ENCODE peak calls at places on chromosomes 5 and 9, in seven cellular contexts. P, F, I, R, V, X and J are unnamed samples.

GRCh38 chr9:35906923-35907699 is 1.1 kb downstream of the HRCT1 start:
- DNase-seq in V (peak), X (no peak), F (peak), R (no peak), I (no peak), P (peak), J (peak)

GRCh38 chr5:175444060-175444904 is at the start of gene DRD1:
- DNase-seq in P (peak), F (peak), V (no peak), I (no peak), R (peak), X (peak), J (peak)

GRCh38 chr5:139315056-139315455 is 21.5 kb downstream of the MATR3 start:
- DNase-seq in V (no peak), I (no peak), P (no peak), F (no peak), X (no peak), R (no peak), J (no peak)

GRCh38 chr9:98627291-98627690 is 81.4 kb downstream of the GABBR2 start:
- DNase-seq in I (no peak), P (no peak), X (no peak), V (no peak), F (peak), R (no peak), J (peak)

GRCh38 chr5:135835766-135836165 is 1.3 kb downstream of the SLC25A48 start:
- DNase-seq in P (no peak), R (no peak), V (no peak), I (no peak), X (no peak), F (no peak), J (no peak)

GRCh38 chr9:127163409-127163808 is 41.0 kb upstream of the ANGPTL2 start:
- DNase-seq in V (no peak), R (peak), X (no peak), F (peak), I (no peak), P (peak), J (peak)

GRCh38 chr5:120690621-120691407 is 226.7 kb downstream of the PRR16 start:
- DNase-seq in X (no peak), F (no peak), P (no peak), R (no peak), I (no peak), V (no peak), J (no peak)

GRCh38 chr5:34499001-34499734 is 157.0 kb upstream of the RAI14 start:
- DNase-seq in X (no peak), R (peak), F (peak), P (peak), V (no peak), I (no peak), J (peak)

GRCh38 chr5:42963412-42963811 is 76.7 kb downstream of the ANXA2R start:
- DNase-seq in X (no peak), P (no peak), F (no peak), V (no peak), I (no peak), R (no peak), J (no peak)

GRCh38 chr9:129482521-129483466 is 138.1 kb downstream of the C9orf50 start:
- DNase-seq in R (no peak), F (peak), I (no peak), V (peak), X (no peak), P (peak), J (peak)

GRCh38 chr5:172920447-172920849 is 38.8 kb upstream of the RPL26L1 start:
- DNase-seq in F (peak), I (no peak), X (peak), R (no peak), P (peak), V (no peak), J (peak)

GRCh38 chr5:135553688-135554462 is 18.1 kb upstream of the NEUROG1 start:
- DNase-seq in I (peak), V (no peak), P (no peak), X (peak), F (peak), R (no peak), J (peak)

GRCh38 chr9:123445116-123445515 is 89.1 kb downstream of the CRB2 start:
- DNase-seq in R (no peak), P (no peak), I (no peak), X (no peak), V (no peak), F (no peak), J (no peak)

GRCh38 chr9:92738661-92739081 is 26.0 kb downstream of the BICD2 start:
- DNase-seq in V (peak), F (no peak), X (no peak), P (peak), I (no peak), R (no peak), J (peak)

GRCh38 chr9:110427497-110428104 is 89.9 kb upstream of the TXNDC8 start:
- DNase-seq in I (peak), P (peak), V (no peak), R (peak), F (peak), X (peak), J (peak)

GRCh38 chr5:176792584-176793342 is 17.6 kb upstream of the UNC5A start:
- DNase-seq in V (no peak), X (no peak), F (no peak), P (no peak), R (no peak), I (no peak), J (no peak)

GRCh38 chr5:145980718-145981117 is 44.3 kb downstream of the SH3RF2 start:
- DNase-seq in F (no peak), I (no peak), V (no peak), X (no peak), P (no peak), R (no peak), J (no peak)

GRCh38 chr5:42756630-42757601 is at the start of gene CCDC152:
- DNase-seq in V (peak), I (no peak), R (peak), P (peak), X (no peak), F (peak), J (peak)

GRCh38 chr5:96928931-96929708 is 6.8 kb upstream of the LNPEP start:
- DNase-seq in I (no peak), P (no peak), X (no peak), V (no peak), F (no peak), R (no peak), J (no peak)

GRCh38 chr9:80059979-80060378 is 488.2 kb downstream of the TLE4 start:
- DNase-seq in F (no peak), I (no peak), R (peak), V (no peak), X (no peak), P (no peak), J (no peak)

GRCh38 chr9:127676636-127677035 is 30.2 kb upstream of the CFAP157 start:
- DNase-seq in R (no peak), X (no peak), I (no peak), V (no peak), P (no peak), F (peak), J (peak)

GRCh38 chr9:108662090-108662875 is 193.5 kb downstream of the ACTL7B start:
- DNase-seq in R (no peak), X (no peak), P (no peak), V (no peak), F (no peak), I (no peak), J (peak)

GRCh38 chr9:34049630-34050384 is 1.1 kb upstream of the UBAP2 start:
- DNase-seq in I (no peak), P (no peak), X (no peak), V (peak), F (no peak), R (peak), J (no peak)

GRCh38 chr9:121652037-121652837 is 803 bp downstream of the DAB2IP start:
- DNase-seq in F (no peak), I (no peak), P (no peak), R (no peak), X (no peak), V (peak), J (no peak)

GRCh38 chr9:31103836-31104235 is 1280.6 kb upstream of the ACO1 start:
- DNase-seq in R (no peak), X (no peak), P (peak), I (no peak), F (no peak), V (no peak), J (no peak)

GRCh38 chr5:159262472-159262858 is 625 bp upstream of the UBLCP1 start:
- DNase-seq in X (peak), P (no peak), I (peak), F (no peak), V (no peak), R (no peak), J (peak)

GRCh38 chr5:103232393-103232999 is 26.1 kb upstream of the MACIR start:
- DNase-seq in R (peak), V (no peak), I (peak), F (peak), X (peak), P (peak), J (peak)

GRCh38 chr5:21063146-21063545 is 1075.1 kb upstream of the CDH18 start:
- DNase-seq in F (no peak), R (no peak), I (no peak), P (no peak), X (no peak), V (no peak), J (no peak)

GRCh38 chr5:176429972-176430371 is 13.6 kb upstream of the CLTB start:
- DNase-seq in X (no peak), R (no peak), V (no peak), P (no peak), I (no peak), F (no peak), J (no peak)

GRCh38 chr5:173697931-173698579 is 81.6 kb upstream of the BOD1 start:
- DNase-seq in F (no peak), I (no peak), R (peak), X (no peak), V (no peak), P (no peak), J (no peak)

GRCh38 chr5:129904667-129905466 is 602 bp downstream of the CHSY3 start:
- DNase-seq in X (no peak), R (peak), V (peak), P (peak), I (no peak), F (peak), J (peak)

DNA sequence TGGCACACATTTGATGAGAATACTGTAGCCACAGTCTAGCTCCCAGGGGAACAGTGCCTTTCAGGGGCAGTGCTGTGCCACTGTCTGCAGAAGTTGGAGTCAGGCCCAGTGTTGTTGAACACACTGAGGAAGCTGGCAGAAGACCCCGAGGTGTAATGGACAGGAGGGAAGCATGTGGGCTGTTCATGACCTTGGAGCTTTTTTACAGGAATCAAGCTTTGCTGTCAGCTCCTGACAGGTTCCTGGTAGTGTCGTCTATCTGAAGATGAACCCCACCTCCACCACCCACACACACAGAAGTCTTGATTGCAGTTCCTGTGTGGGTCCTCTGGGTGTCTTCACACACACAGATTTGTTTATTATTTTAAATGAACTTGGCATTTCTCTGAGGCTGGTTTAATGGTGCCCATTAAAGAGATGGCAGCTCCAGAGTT is 40.3 kb upstream of the TNFAIP8 start:
- DNase-seq in V (no peak), X (peak), P (no peak), F (peak), I (no peak), R (peak), J (peak)
- TF ChIP-seq CTCF in V (no peak), X (peak), P (peak), F (peak), I (peak), R (peak), J (peak)

DNA sequence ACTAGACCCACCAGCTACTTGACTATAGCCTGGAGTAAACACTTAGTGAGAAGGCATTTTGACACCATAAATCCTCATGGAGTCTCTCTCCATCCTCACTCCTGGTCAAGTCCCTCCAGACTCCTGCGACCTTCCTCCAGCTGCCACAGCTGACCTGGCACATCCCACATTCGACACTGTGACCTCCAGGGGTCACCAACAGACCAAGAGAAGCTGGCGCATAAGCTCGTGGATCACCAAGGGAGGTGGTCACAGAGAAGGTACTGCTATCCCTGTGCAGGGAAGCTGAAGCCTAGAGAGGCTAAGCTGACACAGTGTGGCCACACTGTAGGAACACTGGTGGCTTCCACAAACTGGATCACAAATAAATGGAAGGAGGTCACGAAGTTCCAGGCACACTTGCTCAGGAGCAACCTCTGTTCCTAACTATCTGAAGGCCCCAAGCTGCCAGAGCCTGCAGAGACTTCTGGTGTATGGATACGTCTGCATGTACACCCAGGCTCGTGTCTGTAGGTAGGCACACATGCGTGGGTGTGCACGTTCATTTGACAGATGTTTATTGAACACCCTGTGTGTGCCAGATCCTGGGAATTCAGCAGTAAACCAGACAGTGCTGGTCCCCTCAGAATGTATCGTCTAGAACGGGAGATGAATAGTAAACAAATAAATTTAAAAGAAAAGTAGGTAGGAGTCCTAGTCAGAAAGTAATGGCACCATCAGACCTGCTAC is 104.4 kb downstream of the C5orf15 start:
- DNase-seq in P (no peak), I (no peak), V (no peak), X (no peak), F (no peak), R (no peak), J (no peak)
- H3K4me3 ChIP-seq in P (no peak), I (no peak), V (no peak), X (no peak), F (no peak), R (no peak), J (no peak)

GRCh38 chr9:82912639-82913038 is 150.3 kb downstream of the RASEF start:
- DNase-seq in F (no peak), I (no peak), P (no peak), V (no peak), R (no peak), X (no peak), J (no peak)
- TF ChIP-seq CTCF in F (no peak), I (peak), P (peak), V (no peak), R (no peak), X (peak), J (no peak)

DNA sequence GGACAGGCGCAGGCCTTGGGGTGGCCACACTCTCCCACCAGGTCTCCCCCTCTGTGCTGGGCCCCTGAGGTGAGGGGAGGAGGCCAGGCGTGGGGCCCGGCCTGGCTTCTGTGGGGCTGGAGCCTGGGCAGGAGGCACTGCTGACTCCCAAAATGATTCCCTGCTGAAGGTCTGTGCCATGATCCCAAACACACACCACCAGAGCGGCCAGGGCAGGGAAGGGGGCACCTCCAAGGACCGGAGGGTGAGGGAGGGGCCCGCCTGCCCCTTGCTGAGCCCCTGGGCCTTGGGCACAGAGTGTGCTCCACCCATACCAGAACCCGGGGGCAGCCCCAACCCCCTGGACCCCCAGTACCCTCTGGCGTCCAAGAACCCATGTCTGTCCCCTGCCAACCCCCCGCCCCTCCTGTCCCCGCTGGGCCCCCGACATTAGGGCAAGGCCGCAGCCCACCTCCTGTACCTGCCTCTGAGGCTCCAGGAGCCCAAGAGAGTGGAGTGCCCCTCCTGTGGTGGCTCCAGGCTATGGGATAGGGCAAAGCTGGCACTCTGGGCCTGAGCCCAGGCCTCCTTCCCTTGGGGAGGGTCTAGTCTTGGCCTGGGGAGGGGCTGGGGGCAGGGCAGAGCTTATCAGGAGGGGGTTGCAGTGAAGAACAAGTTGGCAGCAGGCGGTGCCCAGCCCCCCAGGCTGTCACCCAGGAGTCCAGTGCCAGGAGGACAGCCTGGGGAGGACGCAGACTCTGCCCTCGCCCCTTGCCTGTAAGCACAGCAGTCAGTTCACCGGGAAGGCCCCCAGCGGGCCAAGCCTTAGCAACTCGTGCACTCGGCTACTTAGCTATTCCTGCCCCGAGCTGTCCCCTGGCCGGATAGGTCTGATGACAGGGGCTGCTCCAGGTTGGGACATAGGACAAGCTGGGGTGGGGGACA is 2.6 kb upstream of the EGFL7 start:
- DNase-seq in P (no peak), R (no peak), X (no peak), I (no peak), F (no peak), V (no peak), J (no peak)
- H3K4me3 ChIP-seq in P (no peak), R (no peak), X (no peak), I (no peak), F (no peak), V (no peak), J (no peak)

GRCh38 chr9:131038256-131039128 is 29.5 kb downstream of the LAMC3 start:
- DNase-seq in P (no peak), X (no peak), I (no peak), V (no peak), R (no peak), F (no peak), J (no peak)

GRCh38 chr9:131036071-131036470 is 27.1 kb downstream of the LAMC3 start:
- DNase-seq in R (no peak), X (no peak), I (no peak), V (no peak), F (no peak), P (no peak), J (no peak)

GRCh38 chr9:131037336-131038255 is 28.6 kb downstream of the LAMC3 start:
- DNase-seq in R (no peak), X (no peak), P (no peak), F (peak), I (no peak), V (no peak), J (no peak)

GRCh38 chr9:131036529-131037335 is 27.8 kb downstream of the LAMC3 start:
- DNase-seq in I (no peak), X (no peak), F (no peak), V (no peak), R (no peak), P (no peak), J (no peak)

GRCh38 chr9:131039129-131039954 is 30.4 kb downstream of the LAMC3 start:
- DNase-seq in V (no peak), F (no peak), I (no peak), X (no peak), R (no peak), P (no peak), J (no peak)
- TF ChIP-seq CTCF in V (no peak), F (no peak), I (no peak), X (no peak), R (no peak), P (no peak), J (no peak)

DNA sequence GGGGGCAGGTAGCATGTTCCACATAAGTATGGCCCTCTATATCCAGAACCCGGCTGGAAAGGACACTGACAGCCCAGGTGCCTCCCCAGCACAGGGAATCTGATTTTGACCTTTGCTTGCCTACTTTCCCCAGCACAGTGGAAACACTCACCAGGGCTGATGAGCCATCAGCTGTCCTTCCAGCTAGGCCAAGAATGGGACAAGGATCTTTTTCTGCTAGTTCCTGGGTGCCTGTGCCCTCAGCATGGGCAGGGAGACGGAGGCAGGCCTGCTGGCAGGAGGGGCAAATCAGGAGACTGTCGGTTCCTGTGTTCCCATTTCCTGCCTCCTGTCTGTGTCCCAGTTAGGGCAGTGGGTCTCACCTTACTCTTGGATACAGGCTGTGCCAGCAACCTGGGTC is 1.1 kb downstream of the CYFIP2 start:
- DNase-seq in V (no peak), I (no peak), X (no peak), R (no peak), P (no peak), F (no peak), J (no peak)
- H3K4me3 ChIP-seq in V (no peak), I (peak), X (peak), R (peak), P (peak), F (no peak), J (no peak)

DNA sequence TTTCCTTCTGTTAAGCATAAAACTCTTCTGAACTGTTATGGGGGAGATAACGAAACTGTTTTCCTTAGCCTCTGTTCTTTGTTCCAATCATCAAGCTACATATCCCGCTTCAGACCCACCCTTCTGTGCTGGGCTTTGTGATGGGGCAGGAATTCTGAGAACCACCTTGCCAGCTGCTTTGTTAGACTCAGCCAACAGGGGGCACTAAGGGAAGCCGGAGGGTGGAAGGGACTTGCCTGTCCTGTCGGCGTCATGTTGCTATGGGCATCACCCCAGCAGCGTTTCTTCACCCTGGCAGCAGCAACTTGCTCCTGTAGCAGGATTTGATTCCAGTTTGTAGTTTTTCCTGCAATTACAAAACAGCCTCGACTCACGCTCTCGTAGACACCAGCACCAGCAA is 169.1 kb downstream of the CAAP1 start:
- DNase-seq in I (peak), R (peak), V (peak), F (peak), P (peak), X (peak), J (peak)
- TF ChIP-seq CTCF in I (peak), R (peak), V (no peak), F (peak), P (peak), X (peak), J (peak)

DNA sequence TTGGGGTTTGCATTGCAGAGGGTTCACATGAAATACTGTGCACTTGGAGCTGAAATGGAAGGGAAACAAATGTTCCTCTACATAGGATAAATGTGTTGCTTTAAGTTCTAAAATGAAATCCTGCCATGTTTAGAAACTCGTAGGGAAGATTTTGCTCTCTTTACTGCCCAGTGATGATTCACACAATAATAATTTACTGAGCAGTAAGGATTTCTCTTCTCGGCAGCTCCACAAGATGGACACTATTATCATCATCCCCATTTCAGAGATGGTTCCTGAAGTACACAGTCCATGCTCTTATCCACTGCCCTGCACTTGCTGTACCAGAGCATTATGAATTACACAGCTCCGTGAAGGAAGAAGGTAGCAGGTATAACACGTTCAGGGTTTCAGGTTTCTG is 4.1 kb downstream of the HACD4 start:
- DNase-seq in V (no peak), R (no peak), F (peak), P (peak), X (no peak), I (no peak), J (peak)
- H3K4me3 ChIP-seq in V (no peak), R (no peak), F (no peak), P (no peak), X (no peak), I (no peak), J (no peak)